ENCODE peak calls at places on chromosome 2, in seven cellular contexts. V, W, A, D, T, O and P are unnamed samples.

GRCh38 chr2:234495076-234495800 is 1.6 kb downstream of the ARL4C start:
- DNase-seq in V (no peak), A (peak), T (peak), W (no peak), D (peak), O (peak), P (no peak)

GRCh38 chr2:105674859-105675541 is 69.7 kb upstream of the NCK2 start:
- DNase-seq in A (peak), V (no peak), D (no peak), T (no peak), W (no peak), O (no peak), P (no peak)

GRCh38 chr2:187461294-187462261 is 13.5 kb upstream of the CALCRL start:
- DNase-seq in T (no peak), W (no peak), A (peak), V (no peak), D (no peak), O (no peak), P (peak)

GRCh38 chr2:110105608-110106467 is 9.8 kb downstream of the MALL start:
- DNase-seq in D (no peak), T (no peak), O (peak), V (no peak), W (no peak), A (peak), P (peak)

GRCh38 chr2:241358470-241358869 is 2.4 kb downstream of the FARP2 start:
- DNase-seq in V (no peak), W (no peak), A (no peak), O (no peak), D (no peak), T (no peak), P (no peak)

GRCh38 chr2:191215205-191215604 is 30.0 kb upstream of the MYO1B start:
- DNase-seq in T (no peak), A (no peak), W (no peak), O (no peak), V (no peak), D (no peak), P (no peak)

GRCh38 chr2:101736233-101736632 is 38.7 kb downstream of the MAP4K4 start:
- DNase-seq in A (no peak), D (no peak), T (no peak), V (no peak), O (no peak), W (no peak), P (no peak)

GRCh38 chr2:239267411-239267941 is 133.3 kb downstream of the HDAC4 start:
- DNase-seq in A (peak), T (peak), O (no peak), D (peak), W (no peak), V (peak), P (peak)

GRCh38 chr2:173059941-173060575 is 15.6 kb upstream of the MAP3K20 start:
- DNase-seq in T (no peak), A (no peak), V (no peak), O (no peak), W (no peak), D (peak), P (no peak)

GRCh38 chr2:136324966-136325365 is 207.0 kb upstream of the CXCR4 start:
- DNase-seq in V (peak), W (no peak), T (no peak), A (no peak), D (no peak), O (no peak), P (no peak)

GRCh38 chr2:74831693-74832530 is 2.0 kb upstream of the HK2 start:
- DNase-seq in V (peak), O (no peak), A (peak), W (no peak), T (no peak), D (peak), P (no peak)